ENCODE peak calls at places on chromosomes 11 and 22, in five cellular contexts. One of them, this sample, is unnamed.

GRCh38 chr11:68812526-68812925 is 29.2 kb downstream of the CPT1A start:
- DNase-seq in hypothalamus: no peak
- DNase-seq in pancreas: no peak
- DNase-seq in T-cell: no peak
- DNase-seq in activated CD4-positive, CD25-positive, alpha-beta regulatory T cell: no peak
- DNase-seq in this sample: no peak

GRCh38 chr22:17213976-17214375 is 5.3 kb downstream of the ADA2 start:
- DNase-seq in hypothalamus: peak
- DNase-seq in pancreas: peak
- DNase-seq in activated CD4-positive, CD25-positive, alpha-beta regulatory T cell: peak
- DNase-seq in T-cell: peak
- DNase-seq in this sample: peak

GRCh38 chr11:75155570-75156422 is 4.9 kb downstream of the SLCO2B1 start:
- DNase-seq in activated CD4-positive, CD25-positive, alpha-beta regulatory T cell: no peak
- DNase-seq in hypothalamus: no peak
- DNase-seq in pancreas: no peak
- DNase-seq in T-cell: no peak
- DNase-seq in this sample: no peak

GRCh38 chr11:57481915-57482781 is 21.8 kb downstream of the RTN4RL2 start:
- DNase-seq in pancreas: no peak
- DNase-seq in hypothalamus: no peak
- DNase-seq in activated CD4-positive, CD25-positive, alpha-beta regulatory T cell: no peak
- DNase-seq in T-cell: no peak
- DNase-seq in this sample: no peak

GRCh38 chr11:78193806-78194205 is 5.1 kb downstream of the USP35 start:
- DNase-seq in pancreas: no peak
- DNase-seq in hypothalamus: no peak
- DNase-seq in activated CD4-positive, CD25-positive, alpha-beta regulatory T cell: no peak
- DNase-seq in T-cell: no peak
- DNase-seq in this sample: no peak

GRCh38 chr22:44862981-44863860 is 110.8 kb downstream of the ARHGAP8 start:
- DNase-seq in hypothalamus: no peak
- DNase-seq in T-cell: no peak
- DNase-seq in activated CD4-positive, CD25-positive, alpha-beta regulatory T cell: no peak
- DNase-seq in pancreas: no peak
- DNase-seq in this sample: no peak

GRCh38 chr22:38222797-38223119 is 21.0 kb downstream of the MAFF start:
- DNase-seq in pancreas: no peak
- DNase-seq in activated CD4-positive, CD25-positive, alpha-beta regulatory T cell: no peak
- DNase-seq in T-cell: no peak
- DNase-seq in hypothalamus: no peak
- DNase-seq in this sample: no peak

GRCh38 chr11:62909107-62909894 is 11.9 kb downstream of the CHRM1 start:
- DNase-seq in pancreas: peak
- DNase-seq in T-cell: no peak
- DNase-seq in hypothalamus: peak
- DNase-seq in activated CD4-positive, CD25-positive, alpha-beta regulatory T cell: no peak
- DNase-seq in this sample: peak

GRCh38 chr11:6401439-6401838 is 11.2 kb downstream of the SMPD1 start:
- DNase-seq in hypothalamus: no peak
- DNase-seq in activated CD4-positive, CD25-positive, alpha-beta regulatory T cell: no peak
- DNase-seq in pancreas: no peak
- DNase-seq in T-cell: no peak
- DNase-seq in this sample: no peak

GRCh38 chr11:20099527-20099926 is 60.7 kb downstream of the DBX1 start:
- DNase-seq in activated CD4-positive, CD25-positive, alpha-beta regulatory T cell: no peak
- DNase-seq in hypothalamus: no peak
- DNase-seq in pancreas: no peak
- DNase-seq in T-cell: no peak
- DNase-seq in this sample: no peak

GRCh38 chr11:57751676-57752253 is at the start of gene BTBD18:
- DNase-seq in activated CD4-positive, CD25-positive, alpha-beta regulatory T cell: no peak
- DNase-seq in T-cell: no peak
- DNase-seq in hypothalamus: no peak
- DNase-seq in pancreas: peak
- DNase-seq in this sample: no peak

GRCh38 chr11:76793834-76794291 is 10.7 kb downstream of the TSKU start:
- DNase-seq in pancreas: no peak
- DNase-seq in activated CD4-positive, CD25-positive, alpha-beta regulatory T cell: no peak
- DNase-seq in hypothalamus: no peak
- DNase-seq in T-cell: no peak
- DNase-seq in this sample: no peak

GRCh38 chr11:16880184-16880583 is 134.0 kb downstream of the PLEKHA7 start:
- DNase-seq in activated CD4-positive, CD25-positive, alpha-beta regulatory T cell: no peak
- DNase-seq in pancreas: no peak
- DNase-seq in T-cell: no peak
- DNase-seq in hypothalamus: no peak
- DNase-seq in this sample: no peak

GRCh38 chr11:67276821-67277230 is 10.6 kb downstream of the GRK2 start:
- DNase-seq in T-cell: no peak
- DNase-seq in activated CD4-positive, CD25-positive, alpha-beta regulatory T cell: no peak
- DNase-seq in pancreas: no peak
- DNase-seq in hypothalamus: no peak
- DNase-seq in this sample: peak

GRCh38 chr22:19375435-19375834 is 56.1 kb downstream of the HIRA start:
- DNase-seq in T-cell: no peak
- DNase-seq in activated CD4-positive, CD25-positive, alpha-beta regulatory T cell: no peak
- DNase-seq in pancreas: no peak
- DNase-seq in hypothalamus: no peak
- DNase-seq in this sample: no peak

GRCh38 chr22:26264162-26264561 is 94.9 kb downstream of the SEZ6L start:
- DNase-seq in T-cell: no peak
- DNase-seq in activated CD4-positive, CD25-positive, alpha-beta regulatory T cell: no peak
- DNase-seq in pancreas: no peak
- DNase-seq in hypothalamus: no peak
- DNase-seq in this sample: no peak

GRCh38 chr11:57900315-57900714 is 123.4 kb upstream of the OR9Q1 start:
- DNase-seq in activated CD4-positive, CD25-positive, alpha-beta regulatory T cell: no peak
- DNase-seq in T-cell: no peak
- DNase-seq in pancreas: no peak
- DNase-seq in hypothalamus: no peak
- DNase-seq in this sample: no peak

GRCh38 chr11:10688401-10688800 is 5.2 kb downstream of the IRAG1 start:
- DNase-seq in T-cell: no peak
- DNase-seq in hypothalamus: no peak
- DNase-seq in activated CD4-positive, CD25-positive, alpha-beta regulatory T cell: no peak
- DNase-seq in pancreas: no peak
- DNase-seq in this sample: no peak

GRCh38 chr11:91796999-91797398 is 427.6 kb upstream of the FAT3 start:
- DNase-seq in hypothalamus: no peak
- DNase-seq in T-cell: no peak
- DNase-seq in pancreas: no peak
- DNase-seq in activated CD4-positive, CD25-positive, alpha-beta regulatory T cell: no peak
- DNase-seq in this sample: no peak

GRCh38 chr11:64025205-64025604 is 10.5 kb upstream of the FLRT1 start:
- DNase-seq in pancreas: no peak
- DNase-seq in activated CD4-positive, CD25-positive, alpha-beta regulatory T cell: no peak
- DNase-seq in hypothalamus: no peak
- DNase-seq in T-cell: no peak
- DNase-seq in this sample: no peak

GRCh38 chr11:73578786-73579185 is 19.1 kb downstream of the FAM168A start:
- DNase-seq in T-cell: no peak
- DNase-seq in pancreas: no peak
- DNase-seq in hypothalamus: no peak
- DNase-seq in activated CD4-positive, CD25-positive, alpha-beta regulatory T cell: no peak
- DNase-seq in this sample: no peak

GRCh38 chr22:24146190-24146616 is 35.1 kb upstream of the SUSD2 start:
- DNase-seq in pancreas: peak
- DNase-seq in T-cell: peak
- DNase-seq in hypothalamus: no peak
- DNase-seq in activated CD4-positive, CD25-positive, alpha-beta regulatory T cell: no peak
- DNase-seq in this sample: no peak

GRCh38 chr22:21762712-21763581 is 27.4 kb upstream of the YPEL1 start:
- DNase-seq in hypothalamus: no peak
- DNase-seq in T-cell: peak
- DNase-seq in activated CD4-positive, CD25-positive, alpha-beta regulatory T cell: no peak
- DNase-seq in pancreas: no peak
- DNase-seq in this sample: no peak

GRCh38 chr22:34001701-34002466 is 81.6 kb upstream of the LARGE1 start:
- DNase-seq in T-cell: no peak
- DNase-seq in hypothalamus: no peak
- DNase-seq in activated CD4-positive, CD25-positive, alpha-beta regulatory T cell: no peak
- DNase-seq in pancreas: no peak
- DNase-seq in this sample: no peak

GRCh38 chr11:92455221-92455790 is 230.7 kb downstream of the FAT3 start:
- DNase-seq in activated CD4-positive, CD25-positive, alpha-beta regulatory T cell: no peak
- DNase-seq in hypothalamus: no peak
- DNase-seq in pancreas: no peak
- DNase-seq in T-cell: no peak
- DNase-seq in this sample: no peak

GRCh38 chr22:35458547-35459422 is 58.8 kb downstream of the MCM5 start:
- DNase-seq in hypothalamus: no peak
- DNase-seq in T-cell: no peak
- DNase-seq in pancreas: no peak
- DNase-seq in activated CD4-positive, CD25-positive, alpha-beta regulatory T cell: no peak
- DNase-seq in this sample: no peak

GRCh38 chr22:17430298-17430900 is 61.1 kb downstream of the CECR2 start:
- DNase-seq in pancreas: no peak
- DNase-seq in T-cell: no peak
- DNase-seq in activated CD4-positive, CD25-positive, alpha-beta regulatory T cell: no peak
- DNase-seq in hypothalamus: no peak
- DNase-seq in this sample: no peak

GRCh38 chr11:122146475-122146874 is 30.5 kb upstream of the BLID start:
- DNase-seq in T-cell: no peak
- DNase-seq in pancreas: no peak
- DNase-seq in hypothalamus: no peak
- DNase-seq in activated CD4-positive, CD25-positive, alpha-beta regulatory T cell: no peak
- DNase-seq in this sample: no peak

GRCh38 chr22:45731798-45732495 is 60.3 kb downstream of the ATXN10 start:
- DNase-seq in hypothalamus: no peak
- DNase-seq in activated CD4-positive, CD25-positive, alpha-beta regulatory T cell: no peak
- DNase-seq in T-cell: no peak
- DNase-seq in pancreas: no peak
- DNase-seq in this sample: no peak

GRCh38 chr22:47377926-47378560 is 615.6 kb downstream of the TBC1D22A start:
- DNase-seq in hypothalamus: no peak
- DNase-seq in T-cell: no peak
- DNase-seq in pancreas: no peak
- DNase-seq in activated CD4-positive, CD25-positive, alpha-beta regulatory T cell: no peak
- DNase-seq in this sample: no peak

GRCh38 chr22:26168934-26169311 is 339 bp upstream of the SEZ6L start:
- DNase-seq in hypothalamus: peak
- DNase-seq in pancreas: no peak
- DNase-seq in activated CD4-positive, CD25-positive, alpha-beta regulatory T cell: no peak
- DNase-seq in T-cell: no peak
- DNase-seq in this sample: peak

GRCh38 chr11:134956461-134957209 is 544.6 kb upstream of the B3GAT1 start:
- DNase-seq in T-cell: no peak
- DNase-seq in activated CD4-positive, CD25-positive, alpha-beta regulatory T cell: no peak
- DNase-seq in hypothalamus: no peak
- DNase-seq in pancreas: no peak
- DNase-seq in this sample: no peak

GRCh38 chr11:18081551-18081950 is 24.3 kb downstream of the SAAL1 start:
- DNase-seq in activated CD4-positive, CD25-positive, alpha-beta regulatory T cell: no peak
- DNase-seq in pancreas: no peak
- DNase-seq in T-cell: no peak
- DNase-seq in hypothalamus: no peak
- DNase-seq in this sample: no peak